ENCODE peak calls at places on chromosomes 4 and X, in seven cellular contexts. J, S, O, T, D, F and X are unnamed samples.

GRCh38 chrX:150052226-150052625 is 113.9 kb upstream of the EOLA2 start:
- DNase-seq in S (no peak), J (no peak), D (no peak), T (no peak), F (no peak), O (no peak), X (no peak)

GRCh38 chr4:189773909-189774308 is 166.8 kb upstream of the FRG1 start:
- DNase-seq in J (no peak), T (no peak), D (no peak), S (no peak), O (no peak), F (no peak), X (no peak)

GRCh38 chr4:153427363-153428071 is 38.6 kb upstream of the TMEM131L start:
- DNase-seq in J (no peak), D (no peak), O (no peak), F (no peak), S (no peak), T (no peak), X (no peak)

GRCh38 chr4:69781458-69782418 is 21.3 kb upstream of the SULT1B1 start:
- DNase-seq in D (no peak), O (no peak), T (no peak), S (no peak), J (no peak), F (no peak), X (no peak)

GRCh38 chrX:29487214-29487613 is 728.1 kb upstream of the MAGEB2 start:
- DNase-seq in F (no peak), O (no peak), T (no peak), D (no peak), S (no peak), J (no peak), X (no peak)

GRCh38 chr4:162939086-162939485 is 227.6 kb downstream of the NAF1 start:
- DNase-seq in T (no peak), O (no peak), F (no peak), J (no peak), D (no peak), S (no peak), X (no peak)

GRCh38 chr4:121041307-121042090 is 30.8 kb downstream of the NDNF start:
- DNase-seq in F (no peak), S (no peak), J (no peak), T (no peak), D (no peak), O (no peak), X (no peak)

GRCh38 chr4:74092957-74093356 is 6.0 kb downstream of the CXCL2 start:
- DNase-seq in S (no peak), O (peak), D (no peak), J (no peak), F (no peak), T (no peak), X (no peak)

GRCh38 chr4:123995939-123996338 is 599.3 kb downstream of the SPRY1 start:
- DNase-seq in O (peak), T (no peak), S (no peak), F (no peak), D (no peak), J (no peak), X (peak)

GRCh38 chr4:74331944-74332343 is 23.7 kb downstream of the EPGN start:
- DNase-seq in F (no peak), D (no peak), S (no peak), T (no peak), J (no peak), O (no peak), X (no peak)

GRCh38 chrX:109842611-109843010 is 109.6 kb upstream of the ACSL4 start:
- DNase-seq in D (no peak), F (no peak), T (no peak), O (no peak), S (no peak), J (no peak), X (no peak)

GRCh38 chr4:187204389-187204920 is 480.8 kb upstream of the FAT1 start:
- DNase-seq in F (no peak), J (no peak), S (no peak), D (no peak), O (no peak), T (no peak), X (no peak)

GRCh38 chr4:112357897-112358296 is 60.7 kb downstream of the ALPK1 start:
- DNase-seq in D (no peak), T (no peak), O (no peak), J (no peak), S (no peak), F (no peak), X (no peak)

GRCh38 chr4:183094393-183095198 is 4.5 kb upstream of the WWC2 start:
- DNase-seq in J (no peak), D (no peak), S (no peak), T (no peak), O (no peak), F (no peak), X (no peak)

GRCh38 chr4:19047481-19047880 is 1025.9 kb upstream of the LCORL start:
- DNase-seq in F (no peak), S (no peak), T (no peak), D (no peak), J (no peak), O (no peak), X (no peak)

GRCh38 chr4:102503301-102503746 is 2.2 kb downstream of the NFKB1 start:
- DNase-seq in D (no peak), F (no peak), O (peak), S (no peak), J (no peak), T (no peak), X (peak)

GRCh38 chr4:188767496-188767895 is 628.3 kb downstream of the TRIML1 start:
- DNase-seq in T (no peak), J (no peak), S (no peak), F (no peak), D (no peak), O (no peak), X (no peak)